ENCODE peak calls at places on chromosomes 7 and 10, in seven cellular contexts. C, E, U, V, X, W and D are unnamed samples.

GRCh38 chr7:42843209-42843800 is 68.6 kb downstream of the C7orf25 start:
- DNase-seq in C (peak; percentile 54), E (peak; percentile 70), U (peak; percentile 31), V (no peak), X (peak; percentile 29), W (no peak), D (peak; percentile 75)

GRCh38 chr10:102262744-102263370 is 17.5 kb downstream of the GBF1 start:
- DNase-seq in C (peak; percentile 28), E (no peak), U (no peak), V (no peak), X (no peak), W (no peak), D (no peak)

GRCh38 chr7:70660154-70660818 is 471.7 kb upstream of the GALNT17 start:
- DNase-seq in C (no peak), E (no peak), U (no peak), V (no peak), X (no peak), W (no peak), D (no peak)

GRCh38 chr7:17963281-17963680 is 23.0 kb upstream of the SNX13 start:
- DNase-seq in C (peak; percentile 56), E (no peak), U (peak; percentile 64), V (no peak), X (no peak), W (peak; percentile 63), D (no peak)

GRCh38 chr7:778968-779451 is 51.9 kb upstream of the PRKAR1B start:
- DNase-seq in C (no peak), E (no peak), U (no peak), V (no peak), X (no peak), W (no peak), D (no peak)

GRCh38 chr7:134513169-134513752 is 14.1 kb upstream of the AKR1B10 start:
- DNase-seq in C (peak; percentile 55), E (peak; percentile 67), U (peak; percentile 63), V (peak; percentile 68), X (peak; percentile 11), W (peak; percentile 63), D (peak; percentile 58)

GRCh38 chr10:43076311-43076875 is 476 bp upstream of the RET start:
- DNase-seq in C (peak; percentile 6), E (peak; percentile 40), U (no peak), V (peak; percentile 67), X (no peak), W (no peak), D (peak; percentile 59)

GRCh38 chr7:38220452-38220851 is 42.4 kb downstream of the STARD3NL start:
- DNase-seq in C (no peak), E (no peak), U (no peak), V (no peak), X (no peak), W (no peak), D (no peak)

GRCh38 chr10:124637746-124638145 is 106.4 kb downstream of the FAM53B start:
- DNase-seq in C (no peak), E (no peak), U (no peak), V (no peak), X (no peak), W (no peak), D (no peak)

GRCh38 chr7:41503438-41503837 is 199.5 kb downstream of the INHBA start:
- DNase-seq in C (peak; percentile 49), E (no peak), U (peak; percentile 69), V (no peak), X (no peak), W (no peak), D (no peak)

GRCh38 chr10:11108356-11108755 is 90.7 kb downstream of the CELF2 start:
- DNase-seq in C (no peak), E (peak; percentile 13), U (no peak), V (no peak), X (no peak), W (no peak), D (no peak)

GRCh38 chr10:25562547-25562946 is 371.5 kb upstream of the MYO3A start:
- DNase-seq in C (no peak), E (no peak), U (no peak), V (no peak), X (no peak), W (no peak), D (no peak)

GRCh38 chr10:15539262-15539661 is 168.2 kb upstream of the FAM171A1 start:
- DNase-seq in C (no peak), E (no peak), U (no peak), V (no peak), X (no peak), W (no peak), D (no peak)

GRCh38 chr7:7254908-7255307 is 72.6 kb downstream of the C1GALT1 start:
- DNase-seq in C (no peak), E (peak; percentile 29), U (no peak), V (no peak), X (no peak), W (no peak), D (no peak)

GRCh38 chr7:97381815-97382214 is 264.3 kb downstream of the SDHAF3 start:
- DNase-seq in C (no peak), E (no peak), U (no peak), V (no peak), X (no peak), W (no peak), D (no peak)

GRCh38 chr10:85851300-85851699 is 515.3 kb downstream of the GRID1 start:
- DNase-seq in C (peak; percentile 42), E (no peak), U (no peak), V (no peak), X (no peak), W (no peak), D (no peak)

GRCh38 chr7:13845601-13846000 is 143.9 kb downstream of the ETV1 start:
- DNase-seq in C (no peak), E (no peak), U (no peak), V (no peak), X (no peak), W (no peak), D (no peak)

GRCh38 chr10:73989594-73990142 is 8.2 kb upstream of the VCL start:
- DNase-seq in C (no peak), E (no peak), U (no peak), V (no peak), X (no peak), W (peak; percentile 87), D (no peak)

GRCh38 chr10:132179551-132180392 is 7.0 kb upstream of the DPYSL4 start:
- DNase-seq in C (no peak), E (no peak), U (no peak), V (no peak), X (no peak), W (no peak), D (no peak)

GRCh38 chr7:138387755-138388475 is 72.1 kb upstream of the TRIM24 start:
- DNase-seq in C (no peak), E (no peak), U (no peak), V (peak; percentile 8), X (no peak), W (no peak), D (no peak)

DNA sequence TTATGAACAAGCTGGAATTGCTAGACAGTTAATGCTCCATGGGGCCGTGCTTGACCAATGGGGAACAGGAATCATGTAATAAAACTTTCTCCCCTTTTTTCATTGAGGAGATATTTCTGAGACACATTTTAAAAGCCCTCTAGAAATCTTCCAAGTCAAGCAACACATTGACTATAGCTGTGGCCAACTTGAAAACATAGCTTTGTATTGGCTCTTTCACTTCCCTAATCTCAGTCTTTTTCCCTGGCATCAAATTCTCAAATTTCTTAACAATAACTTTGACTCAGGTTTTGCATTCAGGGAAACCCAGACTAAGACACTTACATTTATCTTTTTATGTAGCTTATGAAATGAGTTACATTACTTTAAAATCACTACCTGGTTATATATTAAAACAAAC is 947.1 kb upstream of the MBL2 start:
- DNase-seq in C (no peak), E (no peak), U (no peak), V (no peak), X (no peak), W (no peak), D (no peak)
- H2BK120ac ChIP-seq in C (no peak overlapping the region), E (no peak overlapping the region), U (no peak overlapping the region), V (no peak overlapping the region), X (no peak overlapping the region), W (no peak overlapping the region), D (no peak overlapping the region)

DNA sequence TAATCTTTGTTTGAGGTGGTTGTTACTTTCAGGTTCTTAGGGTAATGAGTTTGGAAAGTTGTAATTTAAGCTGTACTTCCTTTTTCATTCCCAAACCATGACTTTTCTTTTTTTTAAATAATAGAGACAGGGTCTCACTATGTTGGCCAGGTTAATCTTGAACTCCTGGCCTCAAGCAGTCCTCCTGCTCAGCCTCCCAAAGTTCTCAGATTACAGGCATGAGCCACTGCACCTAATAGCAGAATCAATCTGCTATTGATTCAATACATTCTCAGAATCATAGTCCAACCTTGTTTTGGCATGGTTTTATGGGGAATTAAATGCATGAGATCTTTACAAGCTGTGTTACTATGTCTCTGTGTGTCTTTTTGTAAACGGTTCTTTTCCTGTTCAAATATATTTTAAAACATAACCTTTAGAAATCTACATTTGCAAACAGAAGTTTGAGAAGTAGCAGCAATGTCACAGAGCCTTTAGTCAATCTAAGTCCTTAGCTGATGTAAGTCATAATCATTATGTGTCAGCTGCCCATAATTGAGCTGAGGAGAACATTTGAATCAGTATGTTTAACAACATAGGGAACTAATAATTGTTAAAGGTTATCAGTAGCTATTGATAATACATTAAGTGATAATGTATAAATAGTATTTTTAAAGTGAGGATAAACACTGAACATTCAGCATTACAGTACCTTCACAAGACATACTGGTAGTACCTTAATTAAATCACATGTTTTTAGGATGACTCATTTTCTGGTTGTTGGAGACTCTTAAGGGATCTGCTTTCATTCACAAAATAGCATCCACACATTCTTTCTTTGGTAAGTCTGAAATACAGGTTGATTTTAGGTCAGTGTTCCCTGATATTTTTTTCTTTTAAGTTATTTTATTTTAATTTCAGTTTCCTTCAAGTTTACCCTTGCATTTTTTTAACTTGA is 8.8 kb downstream of the INPP5F start:
- DNase-seq in C (peak; percentile 33), E (peak; percentile 82), U (peak; percentile 52), V (no peak), X (no peak), W (no peak), D (no peak)
- H3K4ac ChIP-seq in C (no peak overlapping the region), E (no peak overlapping the region), U (no peak overlapping the region), V (no peak overlapping the region), X (no peak overlapping the region), W (peak overlapping the region; percentile 79), D (no peak overlapping the region)

DNA sequence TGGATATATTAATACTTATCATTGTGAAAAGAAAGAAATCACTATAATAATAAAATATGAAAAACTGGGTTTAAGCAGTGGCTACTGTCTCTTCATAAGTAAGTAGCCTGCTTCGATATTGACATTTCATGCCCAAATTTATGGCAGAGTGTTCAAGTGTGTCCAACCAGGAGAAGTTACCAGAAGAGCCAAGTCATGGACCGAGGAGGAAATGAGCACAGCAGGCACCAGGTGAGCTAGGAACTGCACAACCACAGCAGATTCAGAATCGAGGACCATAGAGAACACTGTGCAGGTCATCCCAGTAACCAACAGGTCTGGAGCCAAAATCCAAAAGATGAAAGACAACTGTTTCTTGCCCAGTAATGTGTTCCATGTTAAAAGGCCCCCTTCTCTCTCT is 79.9 kb upstream of the ABCB5 start:
- DNase-seq in C (no peak), E (no peak), U (no peak), V (no peak), X (no peak), W (no peak), D (no peak)
- H4K8ac ChIP-seq in C (no peak overlapping the region), E (no peak overlapping the region), U (no peak overlapping the region), V (no peak overlapping the region), X (no peak overlapping the region), W (no peak overlapping the region), D (no peak overlapping the region)

DNA sequence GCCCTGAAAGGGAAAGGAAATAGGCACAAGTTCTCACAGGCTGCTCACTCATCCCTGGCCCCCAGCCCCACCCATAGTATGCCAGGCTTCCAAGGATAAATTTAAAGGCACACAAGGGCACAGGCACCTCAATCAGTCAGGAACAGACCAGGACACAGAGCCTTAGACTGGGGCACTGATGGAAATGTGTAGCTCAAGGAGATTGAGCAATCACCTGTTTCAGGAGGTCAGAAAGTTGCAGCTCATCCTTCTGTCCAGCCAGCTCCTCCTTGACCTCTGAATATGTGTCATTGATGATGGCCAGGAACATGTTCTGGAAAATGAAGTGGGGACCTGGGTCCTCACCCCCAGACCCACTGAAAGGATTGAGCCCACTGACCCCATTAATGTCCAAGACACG is 6.6 kb upstream of the BLOC1S2 start:
- DNase-seq in C (no peak), E (no peak), U (no peak), V (no peak), X (no peak), W (no peak), D (no peak)
- H2BK120ac ChIP-seq in C (no peak overlapping the region), E (no peak overlapping the region), U (no peak overlapping the region), V (no peak overlapping the region), X (no peak overlapping the region), W (no peak overlapping the region), D (no peak overlapping the region)